ENCODE peak calls at places on chromosomes 1 and 21, in ten cellular contexts. One of them, this sample, is unnamed.

GRCh38 chr1:3902111-3902511 is 2.0 kb upstream of the C1orf174 start:
- DNase-seq in endothelial cell: no peak
- DNase-seq in heart left ventricle: no peak
- DNase-seq in breast epithelium: no peak
- DNase-seq in nephron progenitor cell: no peak
- DNase-seq in hepatocyte: no peak
- DNase-seq in psoas muscle: no peak
- DNase-seq in IMR-90: no peak
- DNase-seq in dorsolateral prefrontal cortex: no peak
- DNase-seq in upper lobe of right lung: peak
- DNase-seq in this sample: no peak

GRCh38 chr1:196873385-196873784 is 14.5 kb upstream of the CFHR4 start:
- DNase-seq in endothelial cell: no peak
- DNase-seq in upper lobe of right lung: no peak
- DNase-seq in psoas muscle: no peak
- DNase-seq in IMR-90: no peak
- DNase-seq in hepatocyte: no peak
- DNase-seq in dorsolateral prefrontal cortex: no peak
- DNase-seq in heart left ventricle: no peak
- DNase-seq in nephron progenitor cell: no peak
- DNase-seq in breast epithelium: no peak
- DNase-seq in this sample: no peak

GRCh38 chr1:12448746-12449177 is 169.2 kb downstream of the DHRS3 start:
- DNase-seq in dorsolateral prefrontal cortex: no peak
- DNase-seq in psoas muscle: no peak
- DNase-seq in hepatocyte: peak
- DNase-seq in heart left ventricle: no peak
- DNase-seq in endothelial cell: no peak
- DNase-seq in IMR-90: peak
- DNase-seq in upper lobe of right lung: no peak
- DNase-seq in breast epithelium: no peak
- DNase-seq in nephron progenitor cell: no peak
- DNase-seq in this sample: no peak

GRCh38 chr1:94672934-94673333 is 131.4 kb upstream of the F3 start:
- DNase-seq in nephron progenitor cell: no peak
- DNase-seq in psoas muscle: no peak
- DNase-seq in IMR-90: peak
- DNase-seq in upper lobe of right lung: no peak
- DNase-seq in endothelial cell: no peak
- DNase-seq in dorsolateral prefrontal cortex: no peak
- DNase-seq in heart left ventricle: no peak
- DNase-seq in breast epithelium: no peak
- DNase-seq in hepatocyte: peak
- DNase-seq in this sample: no peak

GRCh38 chr1:6519491-6519934 is 28.0 kb upstream of the PLEKHG5 start:
- DNase-seq in dorsolateral prefrontal cortex: no peak
- DNase-seq in nephron progenitor cell: no peak
- DNase-seq in breast epithelium: no peak
- DNase-seq in IMR-90: no peak
- DNase-seq in psoas muscle: no peak
- DNase-seq in endothelial cell: no peak
- DNase-seq in upper lobe of right lung: no peak
- DNase-seq in hepatocyte: no peak
- DNase-seq in heart left ventricle: no peak
- DNase-seq in this sample: no peak

GRCh38 chr1:211132681-211133392 is 1.1 kb downstream of the KCNH1 start:
- DNase-seq in nephron progenitor cell: no peak
- DNase-seq in heart left ventricle: no peak
- DNase-seq in psoas muscle: no peak
- DNase-seq in IMR-90: no peak
- DNase-seq in endothelial cell: no peak
- DNase-seq in hepatocyte: no peak
- DNase-seq in upper lobe of right lung: no peak
- DNase-seq in breast epithelium: no peak
- DNase-seq in dorsolateral prefrontal cortex: no peak
- DNase-seq in this sample: no peak

GRCh38 chr1:232594018-232594502 is 35.9 kb downstream of the SIPA1L2 start:
- DNase-seq in dorsolateral prefrontal cortex: no peak
- DNase-seq in endothelial cell: no peak
- DNase-seq in psoas muscle: no peak
- DNase-seq in hepatocyte: peak
- DNase-seq in IMR-90: peak
- DNase-seq in heart left ventricle: no peak
- DNase-seq in upper lobe of right lung: no peak
- DNase-seq in breast epithelium: no peak
- DNase-seq in nephron progenitor cell: no peak
- DNase-seq in this sample: no peak

GRCh38 chr21:33229776-33230517 is at the start of gene IFNAR2:
- DNase-seq in breast epithelium: no peak
- DNase-seq in endothelial cell: peak
- DNase-seq in hepatocyte: peak
- DNase-seq in heart left ventricle: peak
- DNase-seq in IMR-90: peak
- DNase-seq in psoas muscle: peak
- DNase-seq in nephron progenitor cell: peak
- DNase-seq in dorsolateral prefrontal cortex: peak
- DNase-seq in upper lobe of right lung: peak
- DNase-seq in this sample: peak

GRCh38 chr1:103144681-103145080 is 36.4 kb upstream of the COL11A1 start:
- DNase-seq in heart left ventricle: no peak
- DNase-seq in IMR-90: no peak
- DNase-seq in endothelial cell: no peak
- DNase-seq in hepatocyte: no peak
- DNase-seq in nephron progenitor cell: no peak
- DNase-seq in breast epithelium: no peak
- DNase-seq in dorsolateral prefrontal cortex: no peak
- DNase-seq in psoas muscle: no peak
- DNase-seq in upper lobe of right lung: no peak
- DNase-seq in this sample: no peak

GRCh38 chr1:111475706-111476105 is 1.9 kb downstream of the C1orf162 start:
- DNase-seq in nephron progenitor cell: no peak
- DNase-seq in hepatocyte: no peak
- DNase-seq in breast epithelium: no peak
- DNase-seq in IMR-90: no peak
- DNase-seq in upper lobe of right lung: no peak
- DNase-seq in psoas muscle: no peak
- DNase-seq in dorsolateral prefrontal cortex: no peak
- DNase-seq in heart left ventricle: no peak
- DNase-seq in endothelial cell: no peak
- DNase-seq in this sample: no peak

GRCh38 chr1:93461236-93461635 is 13.3 kb downstream of the FNBP1L start:
- DNase-seq in psoas muscle: no peak
- DNase-seq in upper lobe of right lung: no peak
- DNase-seq in dorsolateral prefrontal cortex: no peak
- DNase-seq in breast epithelium: no peak
- DNase-seq in endothelial cell: no peak
- DNase-seq in nephron progenitor cell: no peak
- DNase-seq in hepatocyte: no peak
- DNase-seq in IMR-90: no peak
- DNase-seq in heart left ventricle: no peak
- DNase-seq in this sample: no peak

GRCh38 chr1:110258734-110259133 is 48.6 kb downstream of the KCNC4 start:
- DNase-seq in psoas muscle: no peak
- DNase-seq in heart left ventricle: no peak
- DNase-seq in nephron progenitor cell: no peak
- DNase-seq in IMR-90: peak
- DNase-seq in breast epithelium: no peak
- DNase-seq in upper lobe of right lung: no peak
- DNase-seq in endothelial cell: no peak
- DNase-seq in hepatocyte: no peak
- DNase-seq in dorsolateral prefrontal cortex: no peak
- DNase-seq in this sample: no peak

GRCh38 chr1:159993911-159994310 is 37.9 kb downstream of the PIGM start:
- DNase-seq in nephron progenitor cell: no peak
- DNase-seq in IMR-90: no peak
- DNase-seq in dorsolateral prefrontal cortex: no peak
- DNase-seq in heart left ventricle: peak
- DNase-seq in breast epithelium: no peak
- DNase-seq in psoas muscle: no peak
- DNase-seq in endothelial cell: no peak
- DNase-seq in upper lobe of right lung: no peak
- DNase-seq in hepatocyte: no peak
- DNase-seq in this sample: no peak

GRCh38 chr1:117135329-117135728 is 13.8 kb upstream of the TRIM45 start:
- DNase-seq in breast epithelium: no peak
- DNase-seq in psoas muscle: no peak
- DNase-seq in nephron progenitor cell: no peak
- DNase-seq in dorsolateral prefrontal cortex: no peak
- DNase-seq in endothelial cell: no peak
- DNase-seq in IMR-90: no peak
- DNase-seq in upper lobe of right lung: no peak
- DNase-seq in hepatocyte: no peak
- DNase-seq in heart left ventricle: no peak
- DNase-seq in this sample: no peak

GRCh38 chr1:22654692-22655091 is 1.7 kb downstream of the C1QB start:
- DNase-seq in endothelial cell: no peak
- DNase-seq in upper lobe of right lung: no peak
- DNase-seq in heart left ventricle: no peak
- DNase-seq in breast epithelium: no peak
- DNase-seq in IMR-90: no peak
- DNase-seq in nephron progenitor cell: no peak
- DNase-seq in dorsolateral prefrontal cortex: no peak
- DNase-seq in hepatocyte: no peak
- DNase-seq in psoas muscle: no peak
- DNase-seq in this sample: no peak

GRCh38 chr1:22660716-22661241 is 7.7 kb downstream of the C1QB start:
- DNase-seq in endothelial cell: no peak
- DNase-seq in nephron progenitor cell: no peak
- DNase-seq in dorsolateral prefrontal cortex: no peak
- DNase-seq in upper lobe of right lung: no peak
- DNase-seq in psoas muscle: no peak
- DNase-seq in heart left ventricle: no peak
- DNase-seq in breast epithelium: no peak
- DNase-seq in IMR-90: no peak
- DNase-seq in hepatocyte: no peak
- DNase-seq in this sample: no peak

GRCh38 chr1:22662318-22662717 is 9.3 kb downstream of the C1QB start:
- DNase-seq in psoas muscle: no peak
- DNase-seq in IMR-90: no peak
- DNase-seq in heart left ventricle: no peak
- DNase-seq in dorsolateral prefrontal cortex: no peak
- DNase-seq in nephron progenitor cell: no peak
- DNase-seq in upper lobe of right lung: no peak
- DNase-seq in endothelial cell: no peak
- DNase-seq in hepatocyte: no peak
- DNase-seq in breast epithelium: no peak
- DNase-seq in this sample: no peak

GRCh38 chr1:22661880-22662279 is 8.8 kb downstream of the C1QB start:
- DNase-seq in endothelial cell: no peak
- DNase-seq in nephron progenitor cell: no peak
- DNase-seq in upper lobe of right lung: no peak
- DNase-seq in psoas muscle: no peak
- DNase-seq in dorsolateral prefrontal cortex: no peak
- DNase-seq in hepatocyte: no peak
- DNase-seq in breast epithelium: no peak
- DNase-seq in IMR-90: no peak
- DNase-seq in heart left ventricle: no peak
- DNase-seq in this sample: no peak

GRCh38 chr1:22658385-22659163 is 5.5 kb downstream of the C1QB start:
- DNase-seq in IMR-90: no peak
- DNase-seq in upper lobe of right lung: no peak
- DNase-seq in endothelial cell: no peak
- DNase-seq in heart left ventricle: no peak
- DNase-seq in hepatocyte: no peak
- DNase-seq in psoas muscle: no peak
- DNase-seq in nephron progenitor cell: no peak
- DNase-seq in breast epithelium: no peak
- DNase-seq in dorsolateral prefrontal cortex: no peak
- DNase-seq in this sample: no peak
- TF ChIP-seq CTCF in IMR-90: no peak
- TF ChIP-seq CTCF in upper lobe of right lung: no peak
- TF ChIP-seq CTCF in endothelial cell: peak
- TF ChIP-seq CTCF in heart left ventricle: no peak
- TF ChIP-seq CTCF in hepatocyte: no peak
- TF ChIP-seq CTCF in psoas muscle: no peak
- TF ChIP-seq CTCF in nephron progenitor cell: no peak
- TF ChIP-seq CTCF in breast epithelium: no peak
- TF ChIP-seq CTCF in dorsolateral prefrontal cortex: no peak
- TF ChIP-seq CTCF in this sample: no peak

GRCh38 chr21:29817450-29817849 is 122.3 kb downstream of the GRIK1 start:
- DNase-seq in psoas muscle: no peak
- DNase-seq in heart left ventricle: no peak
- DNase-seq in nephron progenitor cell: no peak
- DNase-seq in upper lobe of right lung: no peak
- DNase-seq in breast epithelium: no peak
- DNase-seq in hepatocyte: no peak
- DNase-seq in endothelial cell: no peak
- DNase-seq in dorsolateral prefrontal cortex: no peak
- DNase-seq in IMR-90: no peak
- DNase-seq in this sample: no peak
- TF ChIP-seq CTCF in psoas muscle: no peak
- TF ChIP-seq CTCF in heart left ventricle: no peak
- TF ChIP-seq CTCF in nephron progenitor cell: no peak
- TF ChIP-seq CTCF in upper lobe of right lung: no peak
- TF ChIP-seq CTCF in breast epithelium: no peak
- TF ChIP-seq CTCF in hepatocyte: no peak
- TF ChIP-seq CTCF in endothelial cell: no peak
- TF ChIP-seq CTCF in dorsolateral prefrontal cortex: no peak
- TF ChIP-seq CTCF in IMR-90: no peak
- TF ChIP-seq CTCF in this sample: no peak

GRCh38 chr1:91844862-91845528 is 41.0 kb downstream of the TGFBR3 start:
- DNase-seq in breast epithelium: no peak
- DNase-seq in psoas muscle: peak
- DNase-seq in heart left ventricle: peak
- DNase-seq in dorsolateral prefrontal cortex: no peak
- DNase-seq in IMR-90: peak
- DNase-seq in nephron progenitor cell: no peak
- DNase-seq in endothelial cell: no peak
- DNase-seq in upper lobe of right lung: no peak
- DNase-seq in hepatocyte: peak
- DNase-seq in this sample: no peak
- TF ChIP-seq CTCF in breast epithelium: no peak
- TF ChIP-seq CTCF in psoas muscle: no peak
- TF ChIP-seq CTCF in heart left ventricle: no peak
- TF ChIP-seq CTCF in dorsolateral prefrontal cortex: no peak
- TF ChIP-seq CTCF in IMR-90: no peak
- TF ChIP-seq CTCF in nephron progenitor cell: no peak
- TF ChIP-seq CTCF in endothelial cell: no peak
- TF ChIP-seq CTCF in upper lobe of right lung: no peak
- TF ChIP-seq CTCF in hepatocyte: no peak
- TF ChIP-seq CTCF in this sample: no peak

DNA sequence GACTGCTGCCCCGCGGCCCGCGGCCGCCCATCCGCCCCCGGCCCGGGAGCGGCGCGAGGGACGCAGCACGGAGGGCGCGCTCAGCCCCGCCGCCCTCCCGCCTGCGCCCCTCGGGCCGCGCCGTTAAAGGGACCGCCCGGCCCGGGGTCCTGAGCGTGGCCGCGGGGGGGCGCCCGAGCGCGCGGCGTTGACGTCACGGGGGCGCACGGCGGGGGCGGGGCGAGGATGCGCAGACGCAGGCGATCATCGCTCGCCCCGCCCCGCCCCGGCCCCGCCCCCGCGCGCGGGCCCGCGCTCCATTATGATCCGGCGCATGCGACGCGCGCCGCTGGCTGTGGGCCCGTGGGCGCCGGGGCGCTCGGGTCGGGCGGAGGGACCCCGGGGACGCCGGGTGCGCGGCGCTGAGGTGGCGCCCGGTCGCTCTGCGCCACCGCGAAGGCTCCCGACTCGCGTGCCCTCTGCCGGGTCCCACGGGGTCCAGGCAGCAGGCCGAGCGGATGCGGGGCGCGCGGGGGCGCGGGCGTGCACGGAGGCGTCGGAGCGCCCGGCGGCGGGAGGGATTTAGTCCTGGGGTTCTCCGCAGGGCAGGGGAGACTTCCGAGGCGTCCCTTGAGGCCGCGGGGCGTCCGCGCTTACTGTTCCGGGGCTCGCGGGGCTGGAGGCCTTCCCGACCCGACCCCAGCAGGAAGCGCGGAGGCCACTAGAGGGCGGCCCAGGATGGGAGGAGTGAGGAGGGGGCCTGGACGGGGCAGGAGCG is at the start of gene DVL1:
- DNase-seq in endothelial cell: peak
- DNase-seq in IMR-90: peak
- DNase-seq in upper lobe of right lung: peak
- DNase-seq in heart left ventricle: peak
- DNase-seq in dorsolateral prefrontal cortex: peak
- DNase-seq in hepatocyte: peak
- DNase-seq in nephron progenitor cell: peak
- DNase-seq in breast epithelium: no peak
- DNase-seq in psoas muscle: peak
- DNase-seq in this sample: no peak
- TF ChIP-seq CTCF in endothelial cell: peak
- TF ChIP-seq CTCF in IMR-90: peak
- TF ChIP-seq CTCF in upper lobe of right lung: peak
- TF ChIP-seq CTCF in heart left ventricle: peak
- TF ChIP-seq CTCF in dorsolateral prefrontal cortex: peak
- TF ChIP-seq CTCF in hepatocyte: peak
- TF ChIP-seq CTCF in nephron progenitor cell: peak
- TF ChIP-seq CTCF in breast epithelium: no peak
- TF ChIP-seq CTCF in psoas muscle: peak
- TF ChIP-seq CTCF in this sample: peak

This sample was measured in osteocyte.